ENCODE peak calls at places on chromosomes 16 and 17, in ten cellular contexts. One of them, this sample, is unnamed.

GRCh38 chr17:15444805-15445204 is 22.6 kb downstream of the CDRT4 start:
- DNase-seq in HCT116: no peak
- DNase-seq in AG04450: no peak
- DNase-seq in CD4-positive, alpha-beta memory T cell: no peak
- DNase-seq in GM23338: no peak
- DNase-seq in endodermal cell: no peak
- DNase-seq in cardiac muscle cell: no peak
- DNase-seq in psoas muscle: no peak
- DNase-seq in CD8-positive, alpha-beta T cell: no peak
- DNase-seq in left lung: no peak
- DNase-seq in this sample: no peak

GRCh38 chr16:31377210-31377903 is 15.8 kb upstream of the ITGAD start:
- DNase-seq in HCT116: no peak
- DNase-seq in AG04450: no peak
- DNase-seq in CD4-positive, alpha-beta memory T cell: no peak
- DNase-seq in GM23338: no peak
- DNase-seq in endodermal cell: no peak
- DNase-seq in cardiac muscle cell: no peak
- DNase-seq in psoas muscle: no peak
- DNase-seq in CD8-positive, alpha-beta T cell: no peak
- DNase-seq in left lung: no peak
- DNase-seq in this sample: no peak

GRCh38 chr16:22198547-22199293 is 7.4 kb upstream of the EEF2K start:
- DNase-seq in HCT116: no peak
- DNase-seq in AG04450: no peak
- DNase-seq in CD4-positive, alpha-beta memory T cell: no peak
- DNase-seq in GM23338: no peak
- DNase-seq in endodermal cell: no peak
- DNase-seq in cardiac muscle cell: no peak
- DNase-seq in psoas muscle: no peak
- DNase-seq in CD8-positive, alpha-beta T cell: no peak
- DNase-seq in left lung: no peak
- DNase-seq in this sample: no peak

GRCh38 chr17:41178341-41178740 is 320 bp upstream of the KRTAP4-2 start:
- DNase-seq in HCT116: no peak
- DNase-seq in AG04450: no peak
- DNase-seq in CD4-positive, alpha-beta memory T cell: no peak
- DNase-seq in GM23338: no peak
- DNase-seq in endodermal cell: no peak
- DNase-seq in cardiac muscle cell: no peak
- DNase-seq in psoas muscle: no peak
- DNase-seq in CD8-positive, alpha-beta T cell: no peak
- DNase-seq in left lung: no peak
- DNase-seq in this sample: no peak

GRCh38 chr16:52492789-52493357 is 54.1 kb downstream of the TOX3 start:
- DNase-seq in HCT116: no peak
- DNase-seq in AG04450: no peak
- DNase-seq in CD4-positive, alpha-beta memory T cell: no peak
- DNase-seq in GM23338: no peak
- DNase-seq in endodermal cell: no peak
- DNase-seq in cardiac muscle cell: no peak
- DNase-seq in psoas muscle: no peak
- DNase-seq in CD8-positive, alpha-beta T cell: no peak
- DNase-seq in left lung: no peak
- DNase-seq in this sample: no peak

GRCh38 chr16:22661161-22661647 is 150.5 kb downstream of the NPIPB5 start:
- DNase-seq in HCT116: no peak
- DNase-seq in AG04450: no peak
- DNase-seq in CD4-positive, alpha-beta memory T cell: no peak
- DNase-seq in GM23338: no peak
- DNase-seq in endodermal cell: peak; percentile 37
- DNase-seq in cardiac muscle cell: no peak
- DNase-seq in psoas muscle: no peak
- DNase-seq in CD8-positive, alpha-beta T cell: no peak
- DNase-seq in left lung: no peak
- DNase-seq in this sample: no peak

GRCh38 chr16:66878067-66878466 is 2.2 kb upstream of the PDP2 start:
- DNase-seq in HCT116: no peak
- DNase-seq in AG04450: no peak
- DNase-seq in CD4-positive, alpha-beta memory T cell: no peak
- DNase-seq in GM23338: no peak
- DNase-seq in endodermal cell: no peak
- DNase-seq in cardiac muscle cell: no peak
- DNase-seq in psoas muscle: no peak
- DNase-seq in CD8-positive, alpha-beta T cell: no peak
- DNase-seq in left lung: no peak
- DNase-seq in this sample: no peak

GRCh38 chr17:8753976-8754440 is 4.3 kb downstream of the SPDYE4 start:
- DNase-seq in HCT116: peak; percentile 31
- DNase-seq in AG04450: no peak
- DNase-seq in CD4-positive, alpha-beta memory T cell: no peak
- DNase-seq in GM23338: peak; percentile 71
- DNase-seq in endodermal cell: no peak
- DNase-seq in cardiac muscle cell: peak; percentile 45
- DNase-seq in psoas muscle: no peak
- DNase-seq in CD8-positive, alpha-beta T cell: no peak
- DNase-seq in left lung: no peak
- DNase-seq in this sample: no peak

GRCh38 chr17:61828694-61829093 is 34.6 kb downstream of the BRIP1 start:
- DNase-seq in HCT116: no peak
- DNase-seq in AG04450: no peak
- DNase-seq in CD4-positive, alpha-beta memory T cell: no peak
- DNase-seq in GM23338: no peak
- DNase-seq in endodermal cell: no peak
- DNase-seq in cardiac muscle cell: no peak
- DNase-seq in psoas muscle: no peak
- DNase-seq in CD8-positive, alpha-beta T cell: no peak
- DNase-seq in left lung: no peak
- DNase-seq in this sample: no peak

GRCh38 chr16:16014329-16015224 is 65.2 kb downstream of the ABCC1 start:
- DNase-seq in HCT116: no peak
- DNase-seq in AG04450: no peak
- DNase-seq in CD4-positive, alpha-beta memory T cell: no peak
- DNase-seq in GM23338: no peak
- DNase-seq in endodermal cell: no peak
- DNase-seq in cardiac muscle cell: peak; percentile 75
- DNase-seq in psoas muscle: peak; percentile 75
- DNase-seq in CD8-positive, alpha-beta T cell: no peak
- DNase-seq in left lung: no peak
- DNase-seq in this sample: no peak

GRCh38 chr17:45791935-45792334 is 7.8 kb downstream of the CRHR1 start:
- DNase-seq in HCT116: no peak
- DNase-seq in AG04450: no peak
- DNase-seq in CD4-positive, alpha-beta memory T cell: no peak
- DNase-seq in GM23338: no peak
- DNase-seq in endodermal cell: peak; percentile 57
- DNase-seq in cardiac muscle cell: no peak
- DNase-seq in psoas muscle: no peak
- DNase-seq in CD8-positive, alpha-beta T cell: no peak
- DNase-seq in left lung: peak; percentile 71
- DNase-seq in this sample: no peak

GRCh38 chr17:27651411-27652345 is 20.7 kb downstream of the LGALS9 start:
- DNase-seq in HCT116: no peak
- DNase-seq in AG04450: no peak
- DNase-seq in CD4-positive, alpha-beta memory T cell: peak; percentile 51
- DNase-seq in GM23338: peak; percentile 63
- DNase-seq in endodermal cell: peak; percentile 91
- DNase-seq in cardiac muscle cell: peak; percentile 62
- DNase-seq in psoas muscle: peak; percentile 69
- DNase-seq in CD8-positive, alpha-beta T cell: peak; percentile 48
- DNase-seq in left lung: no peak
- DNase-seq in this sample: peak; percentile 32

GRCh38 chr17:48484256-48484655 is 46.6 kb downstream of the HOXB1 start:
- DNase-seq in HCT116: no peak
- DNase-seq in AG04450: no peak
- DNase-seq in CD4-positive, alpha-beta memory T cell: no peak
- DNase-seq in GM23338: no peak
- DNase-seq in endodermal cell: no peak
- DNase-seq in cardiac muscle cell: no peak
- DNase-seq in psoas muscle: no peak
- DNase-seq in CD8-positive, alpha-beta T cell: no peak
- DNase-seq in left lung: no peak
- DNase-seq in this sample: no peak

GRCh38 chr16:71476457-71476856 is 12.7 kb downstream of the ZNF19 start:
- DNase-seq in HCT116: no peak
- DNase-seq in AG04450: no peak
- DNase-seq in CD4-positive, alpha-beta memory T cell: no peak
- DNase-seq in GM23338: no peak
- DNase-seq in endodermal cell: no peak
- DNase-seq in cardiac muscle cell: no peak
- DNase-seq in psoas muscle: no peak
- DNase-seq in CD8-positive, alpha-beta T cell: no peak
- DNase-seq in left lung: no peak
- DNase-seq in this sample: no peak

DNA sequence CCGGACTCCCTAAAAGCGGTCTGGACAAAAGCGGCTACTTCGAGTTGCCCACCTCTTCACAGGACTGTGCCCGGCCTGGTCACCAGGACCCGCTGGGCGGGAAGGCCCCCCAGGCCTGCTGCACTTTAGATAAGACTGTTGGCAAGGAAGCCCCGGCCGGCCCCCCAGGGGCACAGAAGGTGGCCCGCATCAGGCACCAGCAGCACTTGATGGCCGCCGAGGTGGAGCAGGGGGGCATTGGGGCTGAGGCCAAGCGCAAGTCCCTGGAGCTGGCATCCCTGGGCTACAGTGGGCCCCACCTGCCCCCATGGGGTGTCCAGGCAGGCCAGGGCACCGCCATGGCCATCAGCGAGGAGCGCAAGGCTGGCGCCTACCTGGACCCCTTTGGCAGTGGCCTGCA is 47.5 kb downstream of the BAHCC1 start:
- DNase-seq in HCT116: no peak
- DNase-seq in AG04450: no peak
- DNase-seq in CD4-positive, alpha-beta memory T cell: no peak
- DNase-seq in GM23338: no peak
- DNase-seq in endodermal cell: no peak
- DNase-seq in cardiac muscle cell: no peak
- DNase-seq in psoas muscle: no peak
- DNase-seq in CD8-positive, alpha-beta T cell: no peak
- DNase-seq in left lung: no peak
- DNase-seq in this sample: no peak
- H3K27ac ChIP-seq in HCT116: no peak overlapping the region
- H3K27ac ChIP-seq in AG04450: no peak overlapping the region
- H3K27ac ChIP-seq in CD4-positive, alpha-beta memory T cell: no peak overlapping the region
- H3K27ac ChIP-seq in GM23338: no peak overlapping the region
- H3K27ac ChIP-seq in endodermal cell: no peak overlapping the region
- H3K27ac ChIP-seq in cardiac muscle cell: no peak overlapping the region
- H3K27ac ChIP-seq in psoas muscle: no peak overlapping the region
- H3K27ac ChIP-seq in CD8-positive, alpha-beta T cell: no peak overlapping the region
- H3K27ac ChIP-seq in left lung: no peak overlapping the region
- H3K27ac ChIP-seq in this sample: no peak overlapping the region

DNA sequence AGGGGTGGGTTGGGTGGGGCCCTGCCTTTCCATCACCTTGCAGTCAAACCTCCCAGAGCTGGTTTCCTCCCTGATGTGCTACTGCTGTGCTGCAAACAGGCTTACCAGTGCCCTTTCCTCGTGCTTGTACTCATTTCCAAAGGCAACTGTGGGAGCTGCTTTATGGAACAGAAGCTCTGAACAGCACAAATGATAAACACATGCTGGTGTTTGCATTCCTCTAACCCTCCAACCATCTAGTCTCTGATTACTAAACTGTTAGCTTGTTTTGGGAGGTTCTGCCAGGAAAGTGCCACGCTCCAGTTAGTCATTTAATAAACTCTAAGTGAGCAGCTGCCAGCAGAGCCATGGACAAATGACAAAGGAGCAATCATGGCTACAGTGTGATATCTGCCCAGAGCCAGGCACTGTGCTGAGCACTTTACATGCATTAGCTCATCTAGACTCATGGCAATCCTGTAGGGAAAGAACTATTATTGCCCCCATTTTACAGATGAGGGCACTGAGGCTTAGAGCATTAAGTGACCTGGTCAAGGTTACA is 110.4 kb downstream of the VAT1L start:
- DNase-seq in HCT116: no peak
- DNase-seq in AG04450: peak; percentile 81
- DNase-seq in CD4-positive, alpha-beta memory T cell: no peak
- DNase-seq in GM23338: no peak
- DNase-seq in endodermal cell: no peak
- DNase-seq in cardiac muscle cell: peak; percentile 34
- DNase-seq in psoas muscle: no peak
- DNase-seq in CD8-positive, alpha-beta T cell: no peak
- DNase-seq in left lung: no peak
- DNase-seq in this sample: no peak
- H3K4me3 ChIP-seq in HCT116: no peak overlapping the region
- H3K4me3 ChIP-seq in AG04450: no peak overlapping the region
- H3K4me3 ChIP-seq in CD4-positive, alpha-beta memory T cell: no peak overlapping the region
- H3K4me3 ChIP-seq in GM23338: no peak overlapping the region
- H3K4me3 ChIP-seq in endodermal cell: no peak overlapping the region
- H3K4me3 ChIP-seq in cardiac muscle cell: no peak overlapping the region
- H3K4me3 ChIP-seq in psoas muscle: no peak overlapping the region
- H3K4me3 ChIP-seq in CD8-positive, alpha-beta T cell: no peak overlapping the region
- H3K4me3 ChIP-seq in left lung: no peak overlapping the region
- H3K4me3 ChIP-seq in this sample: no peak overlapping the region

GRCh38 chr16:23859713-23860269 is 24.0 kb downstream of the PRKCB start:
- DNase-seq in HCT116: no peak
- DNase-seq in AG04450: no peak
- DNase-seq in CD4-positive, alpha-beta memory T cell: no peak
- DNase-seq in GM23338: no peak
- DNase-seq in endodermal cell: no peak
- DNase-seq in cardiac muscle cell: no peak
- DNase-seq in psoas muscle: no peak
- DNase-seq in CD8-positive, alpha-beta T cell: no peak
- DNase-seq in left lung: no peak
- DNase-seq in this sample: no peak
- H3K27ac ChIP-seq in HCT116: no peak overlapping the region
- H3K27ac ChIP-seq in AG04450: no peak overlapping the region
- H3K27ac ChIP-seq in CD4-positive, alpha-beta memory T cell: no peak overlapping the region
- H3K27ac ChIP-seq in GM23338: no peak overlapping the region
- H3K27ac ChIP-seq in endodermal cell: no peak overlapping the region
- H3K27ac ChIP-seq in cardiac muscle cell: no peak overlapping the region
- H3K27ac ChIP-seq in psoas muscle: no peak overlapping the region
- H3K27ac ChIP-seq in CD8-positive, alpha-beta T cell: no peak overlapping the region
- H3K27ac ChIP-seq in left lung: no peak overlapping the region
- H3K27ac ChIP-seq in this sample: no peak overlapping the region

DNA sequence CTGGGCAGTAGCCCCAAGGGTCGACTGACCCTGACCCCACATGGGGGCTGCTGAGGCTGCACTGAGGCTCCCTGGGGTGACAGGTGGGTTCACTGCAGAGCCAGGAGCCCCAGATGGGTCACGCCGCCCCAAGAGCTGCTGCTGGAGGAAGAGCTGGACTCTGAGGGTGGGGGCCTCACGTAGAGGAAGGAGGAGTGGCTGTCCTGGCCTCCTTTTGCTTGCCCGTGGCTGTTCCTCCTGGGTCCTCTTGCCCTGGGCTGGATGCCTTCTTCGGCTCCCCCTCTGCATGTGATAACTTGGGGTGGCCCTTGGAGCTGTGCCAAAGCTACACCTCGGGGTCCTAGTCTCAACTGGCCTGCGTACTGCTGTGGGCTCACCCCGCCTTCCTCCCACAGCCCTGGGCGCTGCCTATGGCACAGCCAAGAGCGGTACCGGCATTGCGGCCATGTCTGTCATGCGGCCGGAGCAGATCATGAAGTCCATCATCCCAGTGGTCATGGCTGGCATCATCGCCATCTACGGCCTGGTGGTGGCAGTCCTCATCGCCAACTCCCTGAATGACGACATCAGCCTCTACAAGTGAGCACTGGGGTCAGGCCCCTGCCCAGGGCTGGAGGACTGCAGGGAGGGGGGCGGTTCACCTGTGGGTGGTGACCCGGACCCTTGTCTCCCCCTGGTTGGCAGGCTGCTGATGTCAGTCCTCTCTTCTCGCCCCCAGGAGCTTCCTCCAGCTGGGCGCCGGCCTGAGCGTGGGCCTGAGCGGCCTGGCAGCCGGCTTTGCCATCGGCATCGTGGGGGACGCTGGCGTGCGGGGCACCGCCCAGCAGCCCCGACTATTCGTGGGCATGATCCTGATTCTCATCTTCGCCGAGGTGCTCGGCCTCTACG is 1.1 kb upstream of the AMDHD2 start:
- DNase-seq in HCT116: no peak
- DNase-seq in AG04450: no peak
- DNase-seq in CD4-positive, alpha-beta memory T cell: peak; percentile 42
- DNase-seq in GM23338: no peak
- DNase-seq in endodermal cell: no peak
- DNase-seq in cardiac muscle cell: no peak
- DNase-seq in psoas muscle: peak; percentile 24
- DNase-seq in CD8-positive, alpha-beta T cell: no peak
- DNase-seq in left lung: peak; percentile 80
- DNase-seq in this sample: no peak
- H3K4me3 ChIP-seq in HCT116: no peak overlapping the region
- H3K4me3 ChIP-seq in AG04450: no peak overlapping the region
- H3K4me3 ChIP-seq in CD4-positive, alpha-beta memory T cell: no peak overlapping the region
- H3K4me3 ChIP-seq in GM23338: no peak overlapping the region
- H3K4me3 ChIP-seq in endodermal cell: no peak overlapping the region
- H3K4me3 ChIP-seq in cardiac muscle cell: no peak overlapping the region
- H3K4me3 ChIP-seq in psoas muscle: peak overlapping the region; percentile 73
- H3K4me3 ChIP-seq in CD8-positive, alpha-beta T cell: no peak overlapping the region
- H3K4me3 ChIP-seq in left lung: peak overlapping the region; percentile 68
- H3K4me3 ChIP-seq in this sample: no peak overlapping the region

This sample was measured in CD8-positive, alpha-beta memory T cell.